ENCODE peak calls at places on chromosomes 2 and 18, in seven cellular contexts. L is GM12891; J is NCI-H2029; R is pulmonary artery endothelial cell; H is head of caudate nucleus; B is suprapubic skin; V is activated T-helper 1 cell treated with anti-CD3 and anti-CD28 coated beads, Interleukin-2, amount 50 U/mL, for 16 hours. D is an unnamed sample.

GRCh38 chr2:238106698-238107524 is 6.8 kb downstream of the ESPNL start:
- DNase-seq in V (no peak), B (peak; percentile 58), J (no peak), R (no peak), L (peak; percentile 25), H (peak; percentile 2), D (no peak)

GRCh38 chr2:25178976-25179375 is 10.6 kb upstream of the POMC start:
- DNase-seq in H (no peak), R (no peak), V (no peak), L (no peak), J (no peak), B (no peak), D (no peak)

GRCh38 chr2:75003276-75003675 is 44.8 kb downstream of the POLE4 start:
- DNase-seq in H (no peak), L (no peak), B (no peak), R (no peak), J (no peak), V (no peak), D (no peak)

GRCh38 chr2:88826399-88826798 is 134.9 kb downstream of the RPIA start:
- DNase-seq in H (no peak), R (no peak), V (no peak), B (no peak), L (no peak), J (no peak), D (no peak)

GRCh38 chr2:55026202-55026601 is 24.0 kb downstream of the RTN4 start:
- DNase-seq in L (no peak), H (no peak), J (no peak), B (no peak), R (no peak), V (no peak), D (no peak)

GRCh38 chr18:80109676-80110078 is 615 bp downstream of the ADNP2 start:
- DNase-seq in R (no peak), B (peak; percentile 77), J (no peak), H (peak; percentile 46), V (no peak), L (peak; percentile 43), D (peak; percentile 74)

GRCh38 chr2:167342769-167343168 is 454.5 kb downstream of the XIRP2 start:
- DNase-seq in R (no peak), B (no peak), V (no peak), J (no peak), H (no peak), L (no peak), D (no peak)

GRCh38 chr2:102510791-102511575 is 38.0 kb downstream of the SLC9A4 start:
- DNase-seq in J (no peak), B (no peak), V (no peak), L (no peak), R (no peak), H (no peak), D (no peak)

GRCh38 chr2:146817613-146818012 is 1027.2 kb upstream of the ACVR2A start:
- DNase-seq in L (no peak), B (no peak), J (no peak), V (no peak), H (no peak), R (no peak), D (no peak)

GRCh38 chr2:97713296-97714083 is at the start of gene ZAP70:
- DNase-seq in H (no peak), L (no peak), V (peak; percentile 32), J (no peak), B (peak; percentile 40), R (no peak), D (no peak)

GRCh38 chr2:157196956-157197355 is 60.5 kb upstream of the GALNT5 start:
- DNase-seq in H (no peak), B (no peak), V (no peak), R (no peak), J (no peak), L (no peak), D (no peak)

GRCh38 chr2:27378096-27378808 is 2.3 kb downstream of the ZNF513 start:
- DNase-seq in R (no peak), B (no peak), L (no peak), J (no peak), H (no peak), V (no peak), D (no peak)

GRCh38 chr2:65671670-65672069 is 239.3 kb upstream of the SPRED2 start:
- DNase-seq in L (no peak), J (no peak), B (no peak), H (no peak), R (no peak), V (no peak), D (no peak)

GRCh38 chr2:25521665-25522387 is 151.6 kb downstream of the DTNB start:
- DNase-seq in L (no peak), R (peak; percentile 47), J (peak; percentile 60), V (no peak), H (no peak), B (no peak), D (peak; percentile 55)

GRCh38 chr2:21317131-21317530 is 193.4 kb downstream of the TDRD15 start:
- DNase-seq in B (no peak), V (no peak), J (peak; percentile 12), H (peak; percentile 53), L (peak; percentile 17), R (no peak), D (peak; percentile 57)

GRCh38 chr2:23351388-23352141 is 33.4 kb upstream of the KLHL29 start:
- DNase-seq in R (peak; percentile 62), V (no peak), L (peak; percentile 94), H (peak; percentile 73), B (peak; percentile 78), J (peak; percentile 7), D (peak; percentile 91)

GRCh38 chr2:229235136-229235914 is 35.8 kb downstream of the PID1 start:
- DNase-seq in H (no peak), R (no peak), J (no peak), L (no peak), B (no peak), V (no peak), D (no peak)

GRCh38 chr18:49691177-49691608 is 122.1 kb downstream of the ACAA2 start:
- DNase-seq in L (no peak), H (no peak), V (no peak), J (no peak), B (no peak), R (no peak), D (no peak)

GRCh38 chr2:173456960-173457359 is 102.3 kb downstream of the CDCA7 start:
- DNase-seq in H (no peak), V (no peak), R (no peak), L (no peak), J (no peak), B (no peak), D (no peak)

GRCh38 chr18:73136134-73136533 is 268.3 kb upstream of the NETO1 start:
- DNase-seq in B (no peak), J (no peak), V (no peak), R (no peak), L (no peak), H (no peak), D (peak; percentile 8)

GRCh38 chr2:110677080-110677479 is 783 bp downstream of the BUB1 start:
- DNase-seq in V (no peak), L (no peak), B (no peak), H (no peak), J (no peak), R (no peak), D (no peak)

GRCh38 chr2:177611310-177611886 is 218.8 kb downstream of the AGPS start:
- DNase-seq in R (no peak), V (no peak), J (no peak), B (no peak), L (no peak), H (no peak), D (no peak)

GRCh38 chr2:47189635-47190034 is 34.5 kb upstream of the STPG4 start:
- DNase-seq in H (no peak), V (no peak), J (no peak), L (no peak), B (no peak), R (peak; percentile 45), D (no peak)

GRCh38 chr2:48221846-48222516 is 308.0 kb upstream of the STON1 start:
- DNase-seq in V (no peak), J (no peak), H (no peak), B (no peak), R (no peak), L (no peak), D (no peak)

GRCh38 chr18:44246001-44246400 is 434.7 kb upstream of the SETBP1 start:
- DNase-seq in R (no peak), V (no peak), J (no peak), H (no peak), B (no peak), L (no peak), D (no peak)